ENCODE peak calls at places on chromosomes 11 and 22, in four cellular contexts. E, L, Q and T are unnamed samples.

GRCh38 chr11:66188580-66188979 is 79.9 kb upstream of the RAB1B start:
- DNase-seq in L (no peak), Q (no peak), E (peak), T (no peak)

GRCh38 chr11:75387742-75388294 is 11.5 kb upstream of the RPS3 start:
- DNase-seq in Q (no peak), E (no peak), L (no peak), T (no peak)

GRCh38 chr11:74333193-74333592 is 21.8 kb upstream of the P4HA3 start:
- DNase-seq in L (no peak), E (no peak), Q (no peak), T (no peak)

GRCh38 chr22:42595434-42595833 is 19.2 kb downstream of the POLDIP3 start:
- DNase-seq in E (no peak), Q (no peak), L (no peak), T (no peak)

GRCh38 chr22:41687901-41688364 is 734 bp downstream of the SNU13 start:
- DNase-seq in L (peak), E (peak), Q (no peak), T (no peak)

GRCh38 chr11:20035701-20036601 is 124.3 kb downstream of the DBX1 start:
- DNase-seq in Q (no peak), L (no peak), E (peak), T (no peak)

GRCh38 chr11:2387266-2387982 is 10.3 kb downstream of the CD81 start:
- DNase-seq in L (no peak), Q (no peak), E (peak), T (no peak)

GRCh38 chr22:48222742-48223487 is 1460.5 kb downstream of the TBC1D22A start:
- DNase-seq in L (no peak), E (no peak), Q (no peak), T (no peak)

GRCh38 chr11:108958446-108959123 is 293.7 kb downstream of the DDX10 start:
- DNase-seq in L (no peak), E (peak), Q (no peak), T (no peak)

GRCh38 chr11:125250316-125250870 is 85.8 kb downstream of the PKNOX2 start:
- DNase-seq in L (no peak), E (no peak), Q (no peak), T (no peak)

GRCh38 chr11:92249156-92249753 is 24.6 kb downstream of the FAT3 start:
- DNase-seq in Q (no peak), E (no peak), L (no peak), T (no peak)

GRCh38 chr11:10285148-10285802 is 8.7 kb downstream of the SBF2 start:
- DNase-seq in L (no peak), Q (no peak), E (no peak), T (no peak)
- H3K4me3 ChIP-seq in L (no peak), Q (no peak), E (no peak), T (no peak)

GRCh38 chr22:45284705-45285305 is at the start of gene UPK3A:
- DNase-seq in Q (no peak), E (no peak), L (peak), T (peak)

GRCh38 chr22:45278125-45278524 is 6.6 kb upstream of the UPK3A start:
- DNase-seq in Q (no peak), L (no peak), E (no peak), T (no peak)

GRCh38 chr22:45276507-45276906 is 8.2 kb upstream of the UPK3A start:
- DNase-seq in Q (no peak), E (no peak), L (no peak), T (no peak)

GRCh38 chr22:45280583-45280972 is 4.2 kb upstream of the UPK3A start:
- DNase-seq in E (no peak), L (no peak), Q (no peak), T (no peak)

DNA sequence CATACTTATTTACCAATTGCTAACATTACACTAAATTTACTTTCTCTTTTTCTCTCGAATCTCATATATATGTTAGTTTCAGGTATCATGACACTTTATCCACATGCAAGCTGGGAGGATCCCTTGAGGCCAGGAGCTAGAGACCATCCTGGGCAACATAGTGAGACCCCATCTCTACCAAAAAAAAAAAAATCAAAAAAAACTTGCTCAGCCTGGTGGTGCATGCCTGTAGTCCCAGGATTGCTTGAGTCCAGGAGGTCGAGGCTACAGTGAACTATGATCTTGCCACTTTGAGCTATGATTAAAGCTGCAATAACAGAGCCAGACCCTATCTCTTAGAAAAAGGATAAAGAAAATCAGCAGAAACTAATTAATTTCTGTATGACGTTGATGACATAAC is 3.8 kb upstream of the UPK3A start:
- DNase-seq in Q (no peak), L (no peak), E (no peak), T (no peak)
- H3K27ac ChIP-seq in Q (no peak), L (peak), E (no peak), T (no peak)

GRCh38 chr11:94405062-94405461 is 3.8 kb upstream of the GPR83 start:
- DNase-seq in L (no peak), Q (no peak), E (no peak), T (no peak)

GRCh38 chr11:94400075-94400838 is 962 bp downstream of the GPR83 start:
- DNase-seq in Q (no peak), E (no peak), L (no peak), T (no peak)

GRCh38 chr11:94402355-94402754 is 1.1 kb upstream of the GPR83 start:
- DNase-seq in L (no peak), Q (no peak), E (no peak), T (no peak)

GRCh38 chr11:94400839-94401772 is at the start of gene GPR83:
- DNase-seq in L (no peak), Q (no peak), E (peak), T (no peak)

GRCh38 chr11:94401773-94402265 is 600 bp upstream of the GPR83 start:
- DNase-seq in E (no peak), Q (no peak), L (no peak), T (no peak)
- H3K4me3 ChIP-seq in E (peak), Q (peak), L (no peak), T (no peak)

DNA sequence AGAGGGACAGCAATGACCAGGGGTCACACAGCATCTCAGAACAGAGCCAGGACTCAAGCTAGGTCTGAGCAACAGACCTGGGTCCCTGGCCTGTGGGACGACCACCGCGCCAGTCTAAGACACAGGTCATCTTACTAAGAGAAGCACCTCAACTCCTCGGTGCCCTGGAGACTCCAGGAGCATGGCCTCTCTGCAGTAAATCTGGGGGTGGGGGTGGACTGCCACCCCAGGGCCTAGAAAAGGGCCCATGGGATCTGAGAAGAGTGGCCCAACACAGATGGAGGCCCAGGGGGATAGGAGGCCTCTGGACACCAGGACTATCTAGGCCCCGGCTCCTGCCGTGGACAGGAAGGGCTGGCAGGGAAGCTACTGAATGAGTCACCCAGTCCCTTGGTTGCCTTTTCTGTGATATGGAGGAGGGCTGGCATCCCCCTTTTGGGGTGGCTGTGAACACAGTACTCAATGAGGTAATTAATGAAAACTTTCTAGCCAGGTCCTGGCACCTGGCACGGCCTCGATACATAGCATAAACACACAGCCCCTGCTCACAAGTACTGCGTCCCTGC is 163.4 kb downstream of the CHST1 start:
- DNase-seq in L (no peak), E (no peak), Q (no peak), T (no peak)
- H3K27ac ChIP-seq in L (no peak), E (no peak), Q (no peak), T (no peak)

DNA sequence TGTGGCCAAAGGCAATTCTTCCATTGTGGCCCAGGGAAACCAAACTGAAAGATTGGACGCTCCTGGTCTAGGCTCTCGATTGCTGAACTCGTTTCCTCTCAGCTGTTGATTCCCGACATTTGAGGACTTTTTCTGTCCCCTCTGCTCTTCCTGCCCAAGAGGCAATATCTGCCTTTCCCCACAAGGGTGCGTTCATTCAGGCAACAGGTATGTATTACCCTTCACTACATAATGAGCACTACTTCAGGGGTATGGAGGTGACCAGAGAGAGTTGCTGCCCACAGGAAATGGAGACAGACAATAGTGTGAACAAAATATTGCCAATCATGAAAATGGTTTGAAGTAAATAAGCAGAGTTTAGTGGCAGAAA is 8.2 kb downstream of the PTH start:
- DNase-seq in E (peak), Q (no peak), L (no peak), T (peak)
- H3K4me3 ChIP-seq in E (peak), Q (no peak), L (no peak), T (peak)

DNA sequence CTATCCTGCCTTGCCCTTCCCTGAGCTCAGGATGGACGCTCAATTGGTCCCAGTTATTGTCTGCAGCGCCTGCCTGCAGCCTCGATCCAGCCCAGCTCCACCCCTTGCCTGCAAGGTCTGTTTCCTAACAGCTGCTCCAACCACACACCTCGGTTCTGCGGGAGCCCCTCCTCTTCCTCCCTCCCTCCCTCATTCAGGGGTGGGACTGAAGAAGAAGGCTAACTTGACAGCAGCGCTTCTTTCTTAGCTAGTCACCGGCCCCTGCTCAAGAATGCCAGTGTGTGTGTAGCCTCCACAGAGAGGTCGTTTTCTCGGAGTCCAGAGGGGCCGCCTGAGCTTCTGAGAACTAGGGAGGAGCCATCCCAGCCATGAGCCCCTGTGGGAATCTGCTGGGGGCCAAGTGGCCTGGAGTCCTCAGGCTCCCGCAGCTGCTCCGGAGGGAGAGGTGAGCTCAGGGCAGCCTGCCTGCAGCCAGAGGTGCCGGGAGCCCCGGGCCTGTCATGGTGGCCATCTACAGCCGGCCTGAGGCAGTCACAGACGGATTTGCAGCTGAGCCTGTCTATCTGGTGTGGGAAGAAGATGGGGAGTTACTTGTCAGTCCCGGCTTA is 36.1 kb downstream of the LIMK2 start:
- DNase-seq in E (peak), L (peak), Q (peak), T (peak)
- H3K27ac ChIP-seq in E (peak), L (peak), Q (peak), T (peak)

GRCh38 chr11:64868904-64869570 is 9.4 kb downstream of the EHD1 start:
- DNase-seq in L (no peak), Q (no peak), E (peak), T (no peak)
- H3K4me3 ChIP-seq in L (no peak), Q (no peak), E (no peak), T (peak)

GRCh38 chr11:35980646-35981402 is 37.0 kb downstream of the LDLRAD3 start:
- DNase-seq in L (no peak), E (peak), Q (no peak), T (no peak)
- H3K27ac ChIP-seq in L (peak), E (peak), Q (peak), T (no peak)